ENCODE peak calls at places on chromosomes 7 and 10, in five cellular contexts. P, F, B, N and U are unnamed samples.
A peak's percentile ranks its signal among the peaks of the same experiment; 100 is the strongest.

GRCh38 chr7:15652776-15653290 is 33.6 kb downstream of the MEOX2 start:
- DNase-seq in P (peak; percentile 51), F (no peak), B (peak; percentile 19), N (no peak), U (no peak)

GRCh38 chr7:27925573-27926201 is 185.7 kb downstream of the TAX1BP1 start:
- DNase-seq in P (no peak), F (no peak), B (no peak), N (no peak), U (no peak)

GRCh38 chr7:28685291-28685659 is 272.9 kb downstream of the TRIL start:
- DNase-seq in P (no peak), F (no peak), B (no peak), N (no peak), U (peak; percentile 31)

GRCh38 chr10:47294501-47294900 is 5.5 kb upstream of the GDF10 start:
- DNase-seq in P (no peak), F (no peak), B (no peak), N (no peak), U (no peak)

GRCh38 chr7:7178906-7179305 is 3.4 kb upstream of the C1GALT1 start:
- DNase-seq in P (no peak), F (no peak), B (no peak), N (no peak), U (no peak)

GRCh38 chr7:106448992-106449859 is 164.4 kb upstream of the NAMPT start:
- DNase-seq in P (no peak), F (no peak), B (no peak), N (no peak), U (no peak)

GRCh38 chr10:132377326-132377725 is 19.7 kb upstream of the PWWP2B start:
- DNase-seq in P (no peak), F (no peak), B (no peak), N (no peak), U (no peak)

GRCh38 chr7:93159490-93159889 is 11.3 kb upstream of the SAMD9L start:
- DNase-seq in P (peak; percentile 9), F (peak; percentile 48), B (no peak), N (no peak), U (no peak)

GRCh38 chr10:125355657-125356056 is 195.3 kb upstream of the CTBP2 start:
- DNase-seq in P (no peak), F (no peak), B (no peak), N (no peak), U (no peak)

GRCh38 chr7:3922175-3922635 is 621.2 kb downstream of the SDK1 start:
- DNase-seq in P (peak; percentile 97), F (peak; percentile 90), B (peak; percentile 83), N (peak; percentile 32), U (peak; percentile 27)

GRCh38 chr7:66629222-66629658 is 559 bp downstream of the KCTD7 start:
- DNase-seq in P (no peak), F (no peak), B (peak; percentile 34), N (peak; percentile 81), U (no peak)
- H3K4me1 ChIP-seq in P (peaks cover 7% of the 10 kb centered on the region), F (peaks cover 6% of the 10 kb centered on the region), B (peaks cover 25% of the 10 kb centered on the region), N (peaks cover 9% of the 10 kb centered on the region), U (peaks cover 7% of the 10 kb centered on the region)

DNA sequence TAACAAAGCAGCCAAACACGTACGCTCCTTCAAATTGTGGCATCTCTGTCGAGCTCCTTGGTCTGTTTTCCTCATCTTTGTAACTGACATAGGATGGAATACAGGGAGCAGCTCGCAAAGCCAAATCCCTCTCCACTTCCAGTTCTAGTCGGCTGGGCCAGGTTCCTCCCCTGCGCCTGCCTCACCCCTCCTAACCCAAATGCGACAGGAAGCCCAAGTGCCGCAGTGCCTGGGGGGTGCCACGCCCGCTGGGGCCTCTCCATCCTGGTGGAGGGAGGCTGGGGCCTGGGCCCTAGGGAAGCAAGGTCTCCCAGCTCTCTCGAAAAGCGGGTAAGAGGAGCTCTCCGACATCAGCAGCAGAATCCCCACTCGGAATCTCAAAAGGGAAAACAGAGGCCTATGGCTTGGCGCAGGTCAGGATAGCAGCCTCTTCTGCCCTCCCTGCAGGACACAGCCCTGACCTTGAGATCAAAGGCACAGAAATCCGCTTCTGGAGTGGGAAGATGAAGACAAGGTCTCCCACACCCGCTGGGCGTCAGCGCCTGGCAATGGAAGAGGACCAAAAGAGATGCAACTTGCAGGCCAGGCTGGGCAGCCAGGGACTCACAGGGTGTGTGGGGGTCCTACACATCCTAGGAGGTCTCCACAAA is 165.8 kb downstream of the NRF1 start:
- DNase-seq in P (no peak), F (no peak), B (no peak), N (no peak), U (no peak)
- H3K9ac ChIP-seq in P (no peak overlapping the region), F (no peak overlapping the region), B (no peak overlapping the region), N (no peak overlapping the region), U (no peak overlapping the region)

GRCh38 chr7:137987563-137987962 is 14.3 kb downstream of the CREB3L2 start:
- DNase-seq in P (no peak), F (no peak), B (no peak), N (no peak), U (no peak)

GRCh38 chr7:137985897-137986251 is 16.0 kb downstream of the CREB3L2 start:
- DNase-seq in P (no peak), F (no peak), B (no peak), N (peak; percentile 53), U (no peak)

GRCh38 chr7:137985253-137985896 is 16.5 kb downstream of the CREB3L2 start:
- DNase-seq in P (peak; percentile 55), F (peak; percentile 52), B (no peak), N (no peak), U (no peak)

GRCh38 chr7:137987011-137987334 is 14.9 kb downstream of the CREB3L2 start:
- DNase-seq in P (no peak), F (no peak), B (peak; percentile 59), N (no peak), U (no peak)

DNA sequence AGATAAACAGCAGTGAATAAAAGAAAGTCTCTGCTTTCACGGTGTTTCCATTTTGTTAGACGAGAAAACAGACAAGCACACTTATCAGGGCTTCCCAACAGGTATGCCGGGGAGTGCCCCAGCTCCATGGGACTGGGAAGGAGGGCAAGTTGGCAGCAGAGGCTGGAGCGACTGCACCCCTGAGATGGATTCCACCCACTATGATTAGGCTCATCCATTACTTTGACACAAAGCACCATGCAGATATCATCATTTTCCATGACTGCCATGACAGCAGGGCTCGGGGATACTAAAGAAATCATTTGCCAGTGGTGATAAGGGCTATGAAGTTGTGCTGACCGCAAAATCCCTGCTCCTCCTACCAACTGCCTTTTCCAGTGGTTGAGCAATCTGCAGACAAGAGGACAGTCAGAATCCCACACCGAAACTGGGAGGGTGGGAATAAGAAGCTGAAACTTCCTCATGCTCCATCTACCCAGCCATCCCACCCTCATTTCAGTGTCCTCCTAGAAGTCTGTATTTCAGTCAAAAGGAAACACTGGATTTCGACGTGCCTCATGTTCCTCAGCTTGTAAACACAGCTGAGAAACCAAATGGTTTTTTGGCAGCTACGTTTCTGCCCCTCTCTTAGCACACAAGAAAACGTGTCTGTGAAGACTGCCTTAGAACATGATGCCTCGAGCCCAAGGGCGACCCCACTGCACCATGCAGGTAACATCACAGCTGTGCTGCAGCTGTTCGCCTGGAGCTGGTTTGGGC is 15.5 kb downstream of the CREB3L2 start:
- DNase-seq in P (peak; percentile 96), F (peak; percentile 90), B (peak; percentile 76), N (peak; percentile 40), U (no peak)
- H3K4me1 ChIP-seq in P (peaks cover 42% of the 10 kb centered on the region), F (peaks cover 51% of the 10 kb centered on the region), B (peaks cover 67% of the 10 kb centered on the region), N (peaks cover 57% of the 10 kb centered on the region), U (peaks cover 14% of the 10 kb centered on the region)

DNA sequence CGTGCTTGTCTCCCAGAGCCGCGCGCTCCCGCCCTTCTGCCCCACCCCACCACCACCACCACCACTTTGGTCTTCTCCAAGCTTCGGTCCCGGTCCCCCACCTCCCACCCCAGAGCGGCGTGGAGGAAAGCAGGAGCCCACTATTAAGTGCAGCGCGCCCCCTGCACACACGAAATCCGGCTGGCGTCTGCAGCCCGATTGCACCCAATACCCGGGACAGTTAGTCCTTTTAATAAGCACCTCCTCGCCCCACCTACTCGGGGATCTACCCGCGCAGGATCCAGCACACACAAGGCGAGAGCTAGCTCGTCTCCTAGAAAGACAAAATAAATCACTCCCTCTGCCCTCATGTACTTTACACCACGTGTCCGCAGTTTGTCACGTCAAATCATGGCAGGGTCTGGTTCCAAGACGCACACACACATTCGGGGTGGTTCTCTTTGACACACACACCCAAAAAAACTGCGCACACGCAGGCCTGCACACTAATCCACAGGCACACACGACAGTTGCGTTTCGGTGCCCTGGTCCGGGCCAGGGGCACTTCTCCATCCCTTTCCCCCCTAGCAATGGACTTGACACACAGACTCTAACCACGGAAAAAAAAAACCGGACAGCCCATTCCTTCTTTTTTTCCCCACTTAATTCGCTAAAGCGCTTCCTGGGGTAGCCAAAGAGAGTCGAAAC is 1.6 kb downstream of the SFMBT2 start:
- DNase-seq in P (peak; percentile 66), F (no peak), B (no peak), N (peak; percentile 41), U (peak; percentile 29)
- H3K9ac ChIP-seq in P (no peak overlapping the region), F (no peak overlapping the region), B (peak overlapping the region; percentile 74), N (peak overlapping the region; percentile 98), U (peak overlapping the region; percentile 32)

GRCh38 chr10:32167450-32167849 is 111.2 kb upstream of the KIF5B start:
- DNase-seq in P (no peak), F (no peak), B (no peak), N (no peak), U (no peak)
- H3K4me1 ChIP-seq in P (peaks cover 4% of the 10 kb centered on the region), F (no peaks in the 10 kb centered on the region), B (peaks cover 12% of the 10 kb centered on the region), N (no peaks in the 10 kb centered on the region), U (no peaks in the 10 kb centered on the region)